ENCODE peak calls at places on chromosomes 1 and 21, in four cellular contexts. One of them, this sample, is unnamed.
A peak's percentile ranks its signal among the peaks of the same experiment; 100 is the strongest.

GRCh38 chr1:150820710-150821521 is 12.9 kb upstream of the CTSK start:
- DNase-seq in AG09309: no peak
- DNase-seq in brain microvascular endothelial cell: peak; percentile 36
- DNase-seq in fibroblast of lung: peak; percentile 74
- DNase-seq in this sample: peak; percentile 16

GRCh38 chr1:218872026-218872425 is 301.7 kb upstream of the LYPLAL1 start:
- DNase-seq in AG09309: no peak
- DNase-seq in brain microvascular endothelial cell: no peak
- DNase-seq in fibroblast of lung: no peak
- DNase-seq in this sample: no peak

GRCh38 chr1:59521456-59521855 is 224.6 kb downstream of the FGGY start:
- DNase-seq in AG09309: no peak
- DNase-seq in brain microvascular endothelial cell: peak; percentile 56
- DNase-seq in fibroblast of lung: no peak
- DNase-seq in this sample: no peak

GRCh38 chr1:32680642-32681041 is 21.9 kb downstream of the SYNC start:
- DNase-seq in AG09309: no peak
- DNase-seq in brain microvascular endothelial cell: no peak
- DNase-seq in fibroblast of lung: no peak
- DNase-seq in this sample: no peak

GRCh38 chr1:156658945-156659574 is 17.1 kb downstream of the BCAN start:
- DNase-seq in AG09309: no peak
- DNase-seq in brain microvascular endothelial cell: no peak
- DNase-seq in fibroblast of lung: no peak
- DNase-seq in this sample: no peak

GRCh38 chr1:242025681-242026080 is 26.8 kb upstream of the MAP1LC3C start:
- DNase-seq in AG09309: no peak
- DNase-seq in brain microvascular endothelial cell: no peak
- DNase-seq in fibroblast of lung: no peak
- DNase-seq in this sample: no peak

GRCh38 chr1:204621391-204621790 is 64.1 kb downstream of the LRRN2 start:
- DNase-seq in AG09309: no peak
- DNase-seq in brain microvascular endothelial cell: no peak
- DNase-seq in fibroblast of lung: no peak
- DNase-seq in this sample: no peak

GRCh38 chr1:193111641-193112090 is 6.5 kb upstream of the GLRX2 start:
- DNase-seq in AG09309: peak; percentile 56
- DNase-seq in brain microvascular endothelial cell: peak; percentile 86
- DNase-seq in fibroblast of lung: peak; percentile 90
- DNase-seq in this sample: peak; percentile 65

GRCh38 chr1:233460692-233461091 is 133.2 kb downstream of the MAP3K21 start:
- DNase-seq in AG09309: no peak
- DNase-seq in brain microvascular endothelial cell: no peak
- DNase-seq in fibroblast of lung: no peak
- DNase-seq in this sample: no peak

GRCh38 chr1:204633665-204634064 is 51.9 kb downstream of the LRRN2 start:
- DNase-seq in AG09309: no peak
- DNase-seq in brain microvascular endothelial cell: no peak
- DNase-seq in fibroblast of lung: no peak
- DNase-seq in this sample: no peak

GRCh38 chr1:100928128-100928527 is 32.2 kb downstream of the SLC30A7 start:
- DNase-seq in AG09309: no peak
- DNase-seq in brain microvascular endothelial cell: no peak
- DNase-seq in fibroblast of lung: no peak
- DNase-seq in this sample: no peak

GRCh38 chr1:235955777-235956176 is 89.1 kb upstream of the LYST start:
- DNase-seq in AG09309: no peak
- DNase-seq in brain microvascular endothelial cell: no peak
- DNase-seq in fibroblast of lung: no peak
- DNase-seq in this sample: no peak

GRCh38 chr1:82177190-82177589 is 376.5 kb downstream of the ADGRL2 start:
- DNase-seq in AG09309: no peak
- DNase-seq in brain microvascular endothelial cell: no peak
- DNase-seq in fibroblast of lung: peak; percentile 70
- DNase-seq in this sample: no peak

GRCh38 chr21:39386194-39386593 is 37.3 kb upstream of the HMGN1 start:
- DNase-seq in AG09309: no peak
- DNase-seq in brain microvascular endothelial cell: no peak
- DNase-seq in fibroblast of lung: peak; percentile 17
- DNase-seq in this sample: no peak

GRCh38 chr1:19582318-19582717 is 61.8 kb upstream of the NBL1 start:
- DNase-seq in AG09309: no peak
- DNase-seq in brain microvascular endothelial cell: no peak
- DNase-seq in fibroblast of lung: no peak
- DNase-seq in this sample: no peak
- TF ChIP-seq CTCF in AG09309: peak; percentile 46
- TF ChIP-seq CTCF in brain microvascular endothelial cell: peak; percentile 76
- TF ChIP-seq CTCF in fibroblast of lung: peak; percentile 43
- TF ChIP-seq CTCF in this sample: peak; percentile 47

DNA sequence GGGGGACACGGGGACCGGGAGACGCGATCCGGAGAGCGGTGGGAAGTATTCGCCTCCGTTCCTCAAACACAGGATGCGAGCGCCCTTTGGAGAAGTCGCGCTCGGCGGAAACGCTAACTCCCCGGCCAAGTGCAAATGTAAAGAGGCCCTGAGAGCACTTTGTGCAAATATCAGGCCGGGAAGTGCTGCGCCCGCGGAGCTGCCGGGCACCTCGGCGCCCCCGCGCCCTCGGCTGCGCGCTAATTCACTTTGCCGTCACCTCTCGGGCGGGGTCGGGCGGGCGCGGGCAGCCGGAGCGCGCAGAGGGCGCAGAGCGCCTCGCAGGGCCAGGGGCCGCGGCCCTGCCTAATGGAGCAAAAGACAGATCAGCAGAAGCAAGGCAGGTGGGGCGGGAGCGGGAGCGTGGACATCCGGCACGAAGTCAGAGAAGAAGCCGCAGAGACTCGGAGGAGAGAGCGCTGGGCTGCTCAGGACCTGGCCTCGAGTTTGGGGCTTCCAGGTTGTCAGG is 281.1 kb downstream of the RRAGC start:
- DNase-seq in AG09309: no peak
- DNase-seq in brain microvascular endothelial cell: no peak
- DNase-seq in fibroblast of lung: no peak
- DNase-seq in this sample: no peak
- H3K4me3 ChIP-seq in AG09309: no peak overlapping the region
- H3K4me3 ChIP-seq in brain microvascular endothelial cell: no peak overlapping the region
- H3K4me3 ChIP-seq in fibroblast of lung: no peak overlapping the region
- H3K4me3 ChIP-seq in this sample: no peak overlapping the region

GRCh38 chr1:69700770-69701169 is 133.0 kb downstream of the LRRC7 start:
- DNase-seq in AG09309: no peak
- DNase-seq in brain microvascular endothelial cell: peak; percentile 33
- DNase-seq in fibroblast of lung: peak; percentile 23
- DNase-seq in this sample: no peak
- TF ChIP-seq CTCF in AG09309: peak; percentile 8
- TF ChIP-seq CTCF in brain microvascular endothelial cell: peak; percentile 75
- TF ChIP-seq CTCF in fibroblast of lung: peak; percentile 35
- TF ChIP-seq CTCF in this sample: peak; percentile 49

DNA sequence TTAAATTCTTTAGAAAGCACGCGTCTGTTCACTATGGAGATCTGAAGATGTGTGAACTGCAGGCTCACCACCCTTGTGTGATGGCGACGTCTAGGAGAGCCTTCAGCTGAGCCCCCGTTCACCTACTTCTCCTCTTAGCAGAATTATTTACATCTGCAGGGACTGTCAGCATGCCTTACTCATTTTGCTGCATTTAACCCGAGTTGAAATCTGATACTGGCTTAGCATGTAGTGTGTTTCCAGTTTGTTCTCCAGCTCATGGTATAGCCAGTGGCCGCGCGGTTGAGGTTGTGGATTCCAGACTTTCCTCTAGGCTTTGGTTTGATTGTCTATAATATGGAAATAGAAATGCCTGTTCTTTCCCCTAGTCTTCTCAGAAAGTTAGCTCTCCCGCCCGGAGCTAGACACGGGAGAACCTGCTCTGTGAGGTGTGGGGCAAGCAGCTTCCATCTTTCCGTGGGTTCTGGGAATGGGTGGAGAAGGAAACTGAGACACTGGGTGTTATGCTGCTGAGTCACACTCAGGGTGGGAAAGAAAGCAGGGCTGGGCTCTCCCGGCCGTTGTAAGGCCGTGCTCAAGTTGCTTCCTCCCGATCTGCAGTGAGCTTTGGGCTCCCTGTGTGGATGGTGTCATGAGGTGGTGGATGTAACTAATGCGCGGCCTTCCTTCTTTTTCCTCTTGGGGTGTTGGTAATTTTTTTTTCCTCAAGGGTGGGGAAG is 206.8 kb upstream of the TMEM51 start:
- DNase-seq in AG09309: no peak
- DNase-seq in brain microvascular endothelial cell: peak; percentile 77
- DNase-seq in fibroblast of lung: peak; percentile 74
- DNase-seq in this sample: no peak
- H3K4me3 ChIP-seq in AG09309: peak overlapping the region; percentile 16
- H3K4me3 ChIP-seq in brain microvascular endothelial cell: no peak overlapping the region
- H3K4me3 ChIP-seq in fibroblast of lung: peak overlapping the region; percentile 10
- H3K4me3 ChIP-seq in this sample: peak overlapping the region; percentile 38

GRCh38 chr1:27725374-27726172 is at the start of gene FAM76A:
- DNase-seq in AG09309: peak; percentile 97
- DNase-seq in brain microvascular endothelial cell: peak; percentile 98
- DNase-seq in fibroblast of lung: peak; percentile 99
- DNase-seq in this sample: peak; percentile 99
- TF ChIP-seq CTCF in AG09309: peak; percentile 50
- TF ChIP-seq CTCF in brain microvascular endothelial cell: peak; percentile 57
- TF ChIP-seq CTCF in fibroblast of lung: peak; percentile 30
- TF ChIP-seq CTCF in this sample: peak; percentile 46

DNA sequence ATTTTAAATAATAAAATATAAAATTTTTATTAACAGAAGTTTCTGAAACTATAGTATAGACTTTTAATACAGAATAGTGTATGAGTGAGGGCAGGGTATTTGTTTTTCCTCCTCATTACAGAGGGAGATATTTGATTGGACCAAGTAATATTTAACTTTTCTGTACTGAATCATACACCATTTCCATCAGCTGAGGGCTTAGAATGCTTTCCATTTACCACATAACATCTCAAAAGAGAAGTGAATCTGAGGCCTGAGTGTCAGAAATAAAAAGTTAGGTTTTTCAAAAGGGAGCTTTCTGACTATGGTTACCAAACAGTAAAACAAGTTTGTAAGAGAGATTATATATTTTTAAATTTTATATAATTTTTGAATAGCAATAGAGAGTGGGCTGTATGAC is 29.5 kb downstream of the TLCD4 start:
- DNase-seq in AG09309: no peak
- DNase-seq in brain microvascular endothelial cell: no peak
- DNase-seq in fibroblast of lung: no peak
- DNase-seq in this sample: no peak
- H3K4me3 ChIP-seq in AG09309: no peak overlapping the region
- H3K4me3 ChIP-seq in brain microvascular endothelial cell: no peak overlapping the region
- H3K4me3 ChIP-seq in fibroblast of lung: no peak overlapping the region
- H3K4me3 ChIP-seq in this sample: no peak overlapping the region

DNA sequence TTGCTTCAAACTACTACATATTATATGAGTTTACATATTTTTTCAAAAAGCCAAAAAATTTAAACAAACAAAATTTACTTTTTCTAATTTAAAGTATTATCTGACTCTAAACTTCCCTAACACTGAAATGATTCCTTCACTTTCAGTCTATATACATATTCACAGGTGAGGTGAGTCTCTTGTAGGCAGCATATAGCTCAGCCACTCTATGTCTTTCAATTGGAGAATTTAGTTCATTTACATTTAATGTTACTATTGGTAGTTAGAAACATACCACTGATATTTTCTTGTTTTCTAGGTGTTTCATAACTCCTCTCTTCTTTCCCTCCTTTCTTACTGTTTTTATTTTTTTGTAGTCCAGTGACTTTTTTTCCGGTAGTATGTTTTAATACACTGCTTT is 387.1 kb downstream of the MRPL39 start:
- DNase-seq in AG09309: no peak
- DNase-seq in brain microvascular endothelial cell: no peak
- DNase-seq in fibroblast of lung: no peak
- DNase-seq in this sample: no peak
- TF ChIP-seq CTCF in AG09309: no peak
- TF ChIP-seq CTCF in brain microvascular endothelial cell: no peak
- TF ChIP-seq CTCF in fibroblast of lung: no peak
- TF ChIP-seq CTCF in this sample: no peak

GRCh38 chr1:76428027-76428426 is 353.5 kb downstream of the ST6GALNAC3 start:
- DNase-seq in AG09309: no peak
- DNase-seq in brain microvascular endothelial cell: no peak
- DNase-seq in fibroblast of lung: no peak
- DNase-seq in this sample: no peak
- H3K4me3 ChIP-seq in AG09309: no peak overlapping the region
- H3K4me3 ChIP-seq in brain microvascular endothelial cell: no peak overlapping the region
- H3K4me3 ChIP-seq in fibroblast of lung: no peak overlapping the region
- H3K4me3 ChIP-seq in this sample: no peak overlapping the region

This sample was measured in AG04450.